ENCODE peak calls at places on chromosomes 5 and 9, in five cellular contexts. J is neural progenitor cell, L is mammary epithelial cell, S is GM12878, P is activated B cell treated with CpG ODN at 0.5 μM for 24 hours. X is an unnamed sample.

GRCh38 chr5:53249529-53249928 is 140.0 kb upstream of the MOCS2 start:
- DNase-seq in P (no peak), S (no peak), L (peak; percentile 87), J (no peak), X (no peak)

GRCh38 chr5:112036206-112036605 is 279.2 kb upstream of the NREP start:
- DNase-seq in P (no peak), L (peak; percentile 61), J (no peak), S (no peak), X (no peak)

GRCh38 chr9:137763271-137763955 is 114.2 kb upstream of the CACNA1B start:
- DNase-seq in L (no peak), J (no peak), P (no peak), S (no peak), X (no peak)

GRCh38 chr9:89941875-89942274 is 337.1 kb downstream of the GADD45G start:
- DNase-seq in S (no peak), J (no peak), P (no peak), L (peak; percentile 60), X (no peak)

GRCh38 chr9:122468735-122469134 is 9.0 kb downstream of the OR1J1 start:
- DNase-seq in J (no peak), L (no peak), P (no peak), S (no peak), X (no peak)

GRCh38 chr9:72271617-72272478 is 93.2 kb downstream of the ZFAND5 start:
- DNase-seq in L (peak; percentile 35), J (peak; percentile 73), S (no peak), P (no peak), X (peak; percentile 47)

GRCh38 chr9:1939926-1940368 is 75.2 kb upstream of the SMARCA2 start:
- DNase-seq in L (peak; percentile 30), J (peak; percentile 69), S (peak; percentile 82), P (no peak), X (no peak)

GRCh38 chr9:119368681-119369581 is at the start of gene BRINP1:
- DNase-seq in P (no peak), S (no peak), J (peak; percentile 69), L (peak; percentile 76), X (peak; percentile 47)

GRCh38 chr9:20189871-20190270 is 401.0 kb upstream of the SLC24A2 start:
- DNase-seq in P (no peak), J (peak; percentile 82), L (no peak), S (no peak), X (no peak)

GRCh38 chr5:135131801-135132675 is 98.0 kb upstream of the PITX1 start:
- DNase-seq in J (peak; percentile 57), L (no peak), P (no peak), S (no peak), X (no peak)

GRCh38 chr5:53397845-53398244 is 82.6 kb upstream of the FST start:
- DNase-seq in S (no peak), L (peak; percentile 85), P (no peak), J (no peak), X (no peak)

GRCh38 chr9:88596376-88596775 is 61.4 kb downstream of the NXNL2 start:
- DNase-seq in J (no peak), S (no peak), P (no peak), L (no peak), X (no peak)

GRCh38 chr5:117881426-117882230 is 1106.7 kb downstream of the DTWD2 start:
- DNase-seq in J (no peak), P (no peak), S (no peak), L (no peak), X (no peak)

GRCh38 chr5:144697847-144698262 is 527.2 kb downstream of the KCTD16 start:
- DNase-seq in J (no peak), S (no peak), P (no peak), L (peak; percentile 97), X (no peak)

GRCh38 chr9:135085830-135086546 is 1.5 kb upstream of the OLFM1 start:
- DNase-seq in J (peak; percentile 92), L (peak; percentile 33), P (no peak), S (no peak), X (peak; percentile 83)

GRCh38 chr5:140806834-140807775 is at the start of gene PCDHA4:
- DNase-seq in P (no peak), J (peak; percentile 84), S (no peak), L (peak; percentile 42), X (peak; percentile 77)

GRCh38 chr9:21864505-21864904 is 62.1 kb downstream of the MTAP start:
- DNase-seq in S (no peak), L (no peak), J (no peak), P (no peak), X (no peak)

GRCh38 chr5:76521240-76521758 is 101.9 kb downstream of the F2RL2 start:
- DNase-seq in S (no peak), J (no peak), P (no peak), L (peak; percentile 41), X (no peak)

GRCh38 chr5:158384535-158385421 is 525.8 kb upstream of the CLINT1 start:
- DNase-seq in J (no peak), L (peak; percentile 97), S (no peak), P (no peak), X (no peak)

GRCh38 chr5:75663621-75664285 is 52.5 kb downstream of the ANKDD1B start:
- DNase-seq in L (no peak), P (no peak), J (peak; percentile 14), S (no peak), X (no peak)

GRCh38 chr9:14315754-14316573 is 2.0 kb upstream of the NFIB start:
- DNase-seq in L (no peak), J (peak; percentile 49), P (no peak), S (no peak), X (no peak)

GRCh38 chr5:124743534-124744169 is 2.8 kb downstream of the ZNF608 start:
- DNase-seq in P (no peak), L (peak; percentile 34), S (no peak), J (peak; percentile 30), X (no peak)

GRCh38 chr5:132101385-132101880 is 27.8 kb downstream of the CSF2 start:
- DNase-seq in S (no peak), J (no peak), P (no peak), L (no peak), X (no peak)

DNA sequence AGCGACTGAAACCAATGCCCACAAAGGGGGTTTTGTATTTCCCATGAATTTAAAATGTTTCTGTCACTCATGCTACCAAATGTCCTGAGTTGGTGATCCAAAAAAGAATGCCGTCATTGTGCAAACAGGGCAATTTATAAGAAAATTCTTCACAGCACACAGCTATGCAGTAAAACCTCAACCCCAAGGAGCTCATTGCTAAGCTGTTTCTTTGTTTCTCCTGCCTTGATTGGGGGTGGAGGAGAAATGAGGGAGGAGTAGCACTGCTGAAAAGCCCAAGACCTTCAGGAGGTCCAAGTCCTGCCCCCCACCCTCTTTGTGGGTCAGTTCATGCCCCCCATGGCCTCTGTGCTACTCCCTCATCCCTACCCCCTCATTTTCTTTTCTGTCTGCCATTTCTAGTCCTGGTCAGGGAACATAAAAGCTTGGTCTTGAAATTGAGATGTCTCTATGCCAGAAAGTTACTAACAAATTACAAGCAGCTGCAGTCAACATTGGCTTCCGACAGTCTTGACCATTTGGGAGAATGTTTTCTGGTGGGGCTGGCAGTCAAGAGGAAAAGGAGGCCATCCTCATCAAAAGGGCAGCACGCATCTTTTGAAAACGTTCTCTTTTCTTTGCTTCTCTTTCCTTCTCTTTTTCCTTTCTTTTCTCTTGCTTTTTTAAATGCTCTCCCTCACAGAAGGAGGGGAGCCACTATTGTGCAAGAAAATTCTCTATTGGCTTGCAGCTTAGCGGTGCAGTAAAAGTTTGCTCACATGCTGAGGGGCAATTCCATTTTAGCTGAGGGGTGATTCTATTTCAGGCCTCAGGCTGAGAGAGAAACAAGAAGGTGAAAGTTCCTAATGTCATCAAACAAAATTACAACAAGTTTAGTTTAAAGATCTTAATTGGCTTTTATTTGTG is 133.4 kb downstream of the GCNT1 start:
- DNase-seq in L (no peak), P (no peak), S (no peak), J (peak; percentile 45), X (no peak)
- TF ChIP-seq CTCF in L (no peak), P (no peak), S (no peak), J (no peak), X (no peak)

DNA sequence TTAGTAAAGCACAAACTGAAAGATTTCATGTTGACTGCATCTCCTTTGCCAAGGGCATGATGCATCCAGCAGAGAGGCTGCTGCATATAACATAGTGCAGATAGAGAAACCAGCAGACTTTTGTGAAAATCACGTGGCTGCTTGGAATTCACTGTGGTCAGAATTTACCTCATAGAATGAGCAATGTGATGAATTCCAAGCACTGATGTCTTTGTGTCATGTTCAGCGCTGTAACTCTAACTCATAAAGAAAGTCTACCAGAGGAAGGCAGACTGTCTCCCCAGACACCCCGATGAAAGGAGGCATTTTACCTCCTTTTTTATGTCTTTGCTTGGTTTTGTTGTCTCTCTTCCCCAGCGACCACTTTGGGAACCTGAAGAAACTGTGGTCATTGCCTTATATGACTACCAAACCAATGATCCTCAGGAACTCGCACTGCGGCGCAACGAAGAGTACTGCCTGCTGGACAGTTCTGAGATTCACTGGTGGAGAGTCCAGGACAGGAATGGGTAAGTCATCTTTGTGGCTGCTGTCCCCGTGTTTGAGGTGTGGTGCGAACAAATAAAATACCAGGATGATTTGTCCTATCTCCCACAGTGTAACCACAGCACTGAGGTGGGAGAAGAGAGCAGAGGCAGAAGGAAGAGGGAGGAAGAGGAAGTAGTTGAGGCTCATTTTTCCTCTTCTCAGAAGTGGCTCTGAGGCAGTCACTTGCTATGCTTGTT is 42.0 kb downstream of the ITK start:
- DNase-seq in P (no peak), L (peak; percentile 15), S (no peak), J (no peak), X (no peak)
- TF ChIP-seq CTCF in P (no peak), L (no peak), S (no peak), J (no peak), X (no peak)

DNA sequence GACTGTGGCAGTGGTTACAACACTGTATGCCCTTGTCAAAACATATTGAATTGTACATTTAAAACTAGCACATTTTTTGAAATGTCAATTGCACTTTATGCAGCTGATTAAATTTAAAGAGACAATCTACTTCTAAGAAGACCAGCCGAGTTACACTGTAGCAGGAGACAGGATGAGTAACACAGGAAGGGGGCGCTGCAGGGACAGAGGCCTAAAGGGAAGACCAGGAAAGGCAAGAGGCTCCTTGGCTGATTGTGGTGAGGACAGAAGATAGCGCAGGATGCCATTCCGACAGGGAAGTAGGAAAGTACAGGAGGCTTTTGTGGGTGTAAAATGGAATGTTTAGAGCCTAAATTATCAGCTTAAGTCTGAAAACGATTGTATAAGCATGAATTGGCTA is 28.2 kb upstream of the PPP2R2B start:
- DNase-seq in L (no peak), J (peak; percentile 58), P (no peak), S (no peak), X (no peak)
- TF ChIP-seq CTCF in L (no peak), J (peak; percentile 59), P (no peak), S (no peak), X (peak; percentile 29)

GRCh38 chr9:91047529-91047928 is 245.9 kb downstream of the SYK start:
- DNase-seq in J (no peak), S (no peak), L (peak; percentile 17), P (no peak), X (no peak)
- TF ChIP-seq CTCF in J (no peak), S (no peak), L (no peak), P (no peak), X (no peak)

X was measured in progenitor cell of endocrine pancreas.